ENCODE peak calls at places on chromosomes 12 and 14, in six cellular contexts. One of them, this sample, is unnamed.

GRCh38 chr12:27525373-27525772 is 1.4 kb downstream of the PPFIBP1 start:
- DNase-seq in AG08395: peak; percentile 71
- DNase-seq in activated CD8-positive, alpha-beta memory T cell treated with anti-CD3 and anti-CD28 coated beads, Interleukin-2, amount 50 U/mL, for 4 hours: no peak
- DNase-seq in H54: peak; percentile 44
- DNase-seq in AG04450: no peak
- DNase-seq in suprapubic skin: no peak
- DNase-seq in this sample: no peak

GRCh38 chr12:12683725-12684124 is 12.3 kb downstream of the GPR19 start:
- DNase-seq in AG04450: no peak
- DNase-seq in AG08395: no peak
- DNase-seq in suprapubic skin: no peak
- DNase-seq in H54: no peak
- DNase-seq in activated CD8-positive, alpha-beta memory T cell treated with anti-CD3 and anti-CD28 coated beads, Interleukin-2, amount 50 U/mL, for 4 hours: no peak
- DNase-seq in this sample: no peak

GRCh38 chr12:109857715-109858114 is 22.6 kb downstream of the GLTP start:
- DNase-seq in AG08395: no peak
- DNase-seq in H54: no peak
- DNase-seq in activated CD8-positive, alpha-beta memory T cell treated with anti-CD3 and anti-CD28 coated beads, Interleukin-2, amount 50 U/mL, for 4 hours: no peak
- DNase-seq in AG04450: no peak
- DNase-seq in suprapubic skin: no peak
- DNase-seq in this sample: no peak

GRCh38 chr12:126492181-126492580 is 1426.9 kb downstream of the AACS start:
- DNase-seq in suprapubic skin: no peak
- DNase-seq in AG08395: no peak
- DNase-seq in AG04450: no peak
- DNase-seq in activated CD8-positive, alpha-beta memory T cell treated with anti-CD3 and anti-CD28 coated beads, Interleukin-2, amount 50 U/mL, for 4 hours: no peak
- DNase-seq in H54: no peak
- DNase-seq in this sample: no peak

GRCh38 chr12:89085421-89085820 is 266.9 kb downstream of the DUSP6 start:
- DNase-seq in H54: no peak
- DNase-seq in AG04450: no peak
- DNase-seq in AG08395: no peak
- DNase-seq in activated CD8-positive, alpha-beta memory T cell treated with anti-CD3 and anti-CD28 coated beads, Interleukin-2, amount 50 U/mL, for 4 hours: no peak
- DNase-seq in suprapubic skin: no peak
- DNase-seq in this sample: no peak

GRCh38 chr12:63042646-63043045 is 107.7 kb upstream of the PPM1H start:
- DNase-seq in H54: no peak
- DNase-seq in AG08395: no peak
- DNase-seq in AG04450: no peak
- DNase-seq in activated CD8-positive, alpha-beta memory T cell treated with anti-CD3 and anti-CD28 coated beads, Interleukin-2, amount 50 U/mL, for 4 hours: no peak
- DNase-seq in suprapubic skin: no peak
- DNase-seq in this sample: no peak

GRCh38 chr14:68949236-68949965 is 29.7 kb downstream of the ACTN1 start:
- DNase-seq in AG08395: no peak
- DNase-seq in H54: no peak
- DNase-seq in AG04450: no peak
- DNase-seq in suprapubic skin: no peak
- DNase-seq in activated CD8-positive, alpha-beta memory T cell treated with anti-CD3 and anti-CD28 coated beads, Interleukin-2, amount 50 U/mL, for 4 hours: no peak
- DNase-seq in this sample: no peak

GRCh38 chr12:98399532-98399931 is 115.9 kb upstream of the TMPO start:
- DNase-seq in activated CD8-positive, alpha-beta memory T cell treated with anti-CD3 and anti-CD28 coated beads, Interleukin-2, amount 50 U/mL, for 4 hours: peak; percentile 64
- DNase-seq in H54: peak; percentile 44
- DNase-seq in suprapubic skin: no peak
- DNase-seq in AG04450: peak; percentile 39
- DNase-seq in AG08395: peak; percentile 65
- DNase-seq in this sample: no peak

This sample was measured in cardiac septum.